ENCODE peak calls at places on chromosomes 7 and 10, in nine cellular contexts. F, T, Z, P, B, M, I, V and C are unnamed samples.

GRCh38 chr7:98133181-98133580 is 26.5 kb downstream of the LMTK2 start:
- DNase-seq in V (no peak), M (no peak), Z (no peak), I (peak), B (no peak), P (no peak), T (no peak), F (no peak), C (no peak)

GRCh38 chr10:93707623-93708022 is 5.2 kb upstream of the FRA10AC1 start:
- DNase-seq in Z (no peak), V (no peak), F (no peak), B (no peak), I (no peak), M (no peak), P (no peak), T (no peak), C (no peak)

GRCh38 chr7:55517191-55517633 is 55.1 kb downstream of the VOPP1 start:
- DNase-seq in F (no peak), I (no peak), P (no peak), M (no peak), Z (no peak), V (no peak), B (no peak), T (no peak), C (no peak)

GRCh38 chr10:131846224-131847101 is 54.3 kb upstream of the PPP2R2D start:
- DNase-seq in V (no peak), T (no peak), B (peak), Z (no peak), I (no peak), P (no peak), M (peak), F (no peak), C (no peak)

GRCh38 chr10:61447127-61447526 is 6.1 kb downstream of the TMEM26 start:
- DNase-seq in V (no peak), M (no peak), B (no peak), I (no peak), F (no peak), Z (no peak), P (no peak), T (no peak), C (no peak)

GRCh38 chr7:134943785-134944400 is 42.4 kb upstream of the AGBL3 start:
- DNase-seq in F (no peak), I (peak), V (peak), Z (no peak), T (no peak), B (no peak), M (no peak), P (no peak), C (no peak)

GRCh38 chr7:150381096-150381495 is 2.0 kb downstream of the ZNF775 start:
- DNase-seq in Z (no peak), T (no peak), V (no peak), F (no peak), P (no peak), B (no peak), I (no peak), M (no peak), C (no peak)

GRCh38 chr7:72481934-72482333 is 69.8 kb upstream of the CALN1 start:
- DNase-seq in M (no peak), V (no peak), Z (no peak), F (no peak), B (no peak), P (no peak), T (no peak), I (no peak), C (no peak)

GRCh38 chr7:18574676-18575075 is 79.1 kb downstream of the HDAC9 start:
- DNase-seq in V (no peak), M (no peak), F (no peak), T (no peak), I (no peak), P (no peak), Z (no peak), B (no peak), C (no peak)

GRCh38 chr10:68348265-68348741 is 15.6 kb upstream of the PBLD start:
- DNase-seq in B (no peak), M (no peak), Z (peak), I (peak), F (peak), V (peak), P (no peak), T (peak), C (peak)

GRCh38 chr7:135685306-135686084 is 23.2 kb downstream of the STMP1 start:
- DNase-seq in F (no peak), P (no peak), V (no peak), Z (no peak), T (no peak), I (no peak), B (no peak), M (no peak), C (no peak)

GRCh38 chr10:75261813-75262725 is 26.3 kb upstream of the COMTD1 start:
- DNase-seq in I (peak), F (no peak), P (no peak), Z (no peak), V (peak), B (no peak), T (no peak), M (no peak), C (peak)

GRCh38 chr7:46123-46829 is 146.1 kb upstream of the FAM20C start:
- DNase-seq in T (no peak), V (no peak), I (no peak), Z (no peak), B (peak), M (peak), P (no peak), F (no peak), C (no peak)

GRCh38 chr10:110398419-110399162 is 93.9 kb upstream of the SMNDC1 start:
- DNase-seq in I (peak), F (peak), P (no peak), B (no peak), M (peak), V (peak), T (no peak), Z (peak), C (peak)

GRCh38 chr7:129898502-129899160 is 54.1 kb downstream of the UBE2H start:
- DNase-seq in M (no peak), B (no peak), V (no peak), P (no peak), Z (no peak), I (no peak), F (no peak), T (no peak), C (no peak)

GRCh38 chr10:124222298-124223000 is 129.1 kb upstream of the CHST15 start:
- DNase-seq in B (no peak), I (no peak), F (no peak), M (no peak), Z (no peak), V (no peak), P (no peak), T (no peak), C (no peak)

GRCh38 chr10:78169214-78169613 is 135.6 kb downstream of the RPS24 start:
- DNase-seq in F (no peak), Z (no peak), P (no peak), M (no peak), T (no peak), I (no peak), V (no peak), B (no peak), C (no peak)

DNA sequence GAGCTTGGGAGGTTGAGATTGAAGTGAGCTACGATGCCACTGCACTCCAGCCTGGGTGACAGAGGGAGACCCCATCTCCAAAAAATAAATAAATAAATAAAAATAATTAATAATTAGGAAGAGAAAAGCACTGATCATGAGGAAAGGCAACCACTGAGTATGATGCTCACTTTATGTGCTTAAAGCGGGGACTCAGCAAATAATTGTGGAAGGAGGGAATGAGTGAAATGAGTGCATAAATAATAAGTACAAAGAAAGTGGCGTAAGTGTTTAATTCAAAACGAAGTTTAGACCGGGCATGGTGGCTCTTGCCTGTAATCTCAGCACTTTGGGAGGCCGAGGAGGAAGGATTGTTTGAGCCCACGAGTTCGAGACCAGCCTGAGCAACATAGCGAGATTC is 94.9 kb upstream of the MKLN1 start:
- DNase-seq in B (no peak), F (no peak), T (no peak), V (no peak), M (no peak), I (no peak), Z (no peak), P (no peak), C (no peak)
- TF ChIP-seq CTCF in B (no peak), F (no peak), T (no peak), V (no peak), M (no peak), I (no peak), Z (no peak), P (no peak), C (no peak)

GRCh38 chr7:26200113-26200443 is 468 bp downstream of the HNRNPA2B1 start:
- DNase-seq in M (peak), I (peak), V (peak), Z (no peak), B (peak), F (peak), P (peak), T (peak), C (peak)

GRCh38 chr7:26198781-26199169 is 1.8 kb downstream of the HNRNPA2B1 start:
- DNase-seq in T (no peak), F (no peak), V (no peak), I (no peak), M (no peak), B (no peak), Z (no peak), P (no peak), C (no peak)

GRCh38 chr7:26199301-26200112 is 1.0 kb downstream of the HNRNPA2B1 start:
- DNase-seq in M (peak), Z (no peak), T (peak), P (peak), F (peak), B (no peak), I (no peak), V (peak), C (peak)

GRCh38 chr7:26197153-26198115 is 3.1 kb downstream of the HNRNPA2B1 start:
- DNase-seq in P (no peak), I (no peak), F (no peak), V (no peak), Z (no peak), M (no peak), T (no peak), B (no peak), C (no peak)

DNA sequence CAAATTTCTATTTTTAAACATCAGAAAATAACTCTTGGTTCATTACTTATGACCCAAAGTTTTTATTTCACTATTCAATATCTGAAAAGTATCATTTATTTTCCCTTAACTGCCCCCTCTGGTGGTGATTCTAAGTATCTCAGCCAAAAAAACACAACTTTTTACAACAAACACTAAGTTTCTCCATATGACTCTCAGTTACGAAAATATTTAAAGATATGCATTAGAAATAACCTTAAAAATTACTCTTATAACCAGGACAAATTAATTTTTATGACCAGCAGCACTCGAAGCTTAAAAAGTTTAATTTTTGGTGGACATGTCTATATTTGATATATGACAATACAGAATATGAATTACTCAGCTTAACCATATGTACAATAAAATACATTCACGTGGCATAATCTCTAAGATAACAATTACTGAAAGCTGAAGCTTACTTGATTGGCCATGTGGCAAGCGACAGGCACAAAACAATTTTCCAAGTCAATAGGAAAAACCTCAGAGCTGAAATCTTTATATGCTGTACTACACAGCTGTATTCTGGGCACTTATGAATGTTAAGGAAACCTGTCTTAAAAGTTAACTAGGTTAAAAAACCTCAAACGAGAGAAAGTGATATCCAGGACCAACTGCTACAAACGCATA is 2.3 kb downstream of the HNRNPA2B1 start:
- DNase-seq in T (no peak), P (no peak), Z (no peak), F (no peak), V (peak), B (no peak), M (no peak), I (peak), C (no peak)
- TF ChIP-seq CTCF in T (peak), P (peak), Z (peak), F (peak), V (peak), B (peak), M (peak), I (peak), C (no peak)

DNA sequence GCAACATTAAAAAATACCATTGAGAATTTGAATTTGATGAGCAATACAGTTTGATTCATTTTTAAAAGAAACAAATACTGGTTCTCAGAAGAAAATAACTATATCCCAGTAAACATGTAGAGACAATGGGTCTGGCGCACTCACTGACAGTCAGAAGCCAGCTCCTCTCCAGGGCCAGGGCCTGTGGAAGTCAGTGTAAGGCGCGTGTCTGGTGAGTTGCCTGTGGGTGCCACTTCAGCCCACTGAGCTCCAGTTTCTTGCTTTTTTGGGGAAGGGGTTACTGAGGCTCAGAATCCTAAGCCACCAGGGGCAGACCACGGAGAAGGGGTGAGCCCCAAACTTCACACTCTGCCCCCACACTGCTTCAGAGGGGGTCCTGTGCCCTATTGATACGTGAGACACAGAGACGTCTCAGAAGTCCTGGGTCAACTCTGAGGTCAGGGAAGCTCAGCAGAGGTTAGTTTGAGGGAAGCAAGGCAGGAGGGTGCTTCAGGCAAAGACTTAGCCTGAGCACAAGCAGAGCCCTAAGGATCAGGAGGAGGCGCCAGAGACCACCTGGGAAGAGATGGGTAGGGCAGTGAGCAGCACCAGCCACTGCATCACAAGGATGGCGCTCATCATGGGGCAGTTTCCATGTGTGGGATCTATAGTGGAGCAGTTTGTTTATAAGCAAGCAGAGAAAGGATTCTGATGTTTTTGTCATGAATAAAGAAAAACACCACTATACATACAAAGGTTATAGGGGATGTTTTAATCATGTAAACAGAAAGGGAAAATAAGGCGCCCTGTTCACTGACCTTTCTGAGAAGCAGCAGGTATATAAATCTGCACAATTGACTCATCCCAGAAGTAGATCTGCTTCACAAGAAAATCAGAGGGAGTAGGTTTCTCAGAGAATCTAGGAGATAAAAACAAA is 95.7 kb downstream of the PKD1L1 start:
- DNase-seq in M (no peak), Z (no peak), I (peak), P (no peak), B (no peak), T (no peak), V (no peak), F (peak), C (peak)
- TF ChIP-seq CTCF in M (no peak), Z (no peak), I (peak), P (peak), B (no peak), T (no peak), V (no peak), F (no peak), C (peak)

GRCh38 chr7:1912472-1913289 is 242.6 kb downstream of the ELFN1 start:
- DNase-seq in B (no peak), P (peak), F (peak), I (no peak), M (no peak), Z (peak), V (peak), T (no peak), C (no peak)
- TF ChIP-seq CTCF in B (no peak), P (peak), F (no peak), I (no peak), M (no peak), Z (peak), V (no peak), T (no peak), C (no peak)

GRCh38 chr7:81499262-81500116 is 270.4 kb downstream of the HGF start:
- DNase-seq in F (peak), V (peak), P (no peak), M (no peak), Z (peak), T (no peak), I (peak), B (no peak), C (no peak)
- TF ChIP-seq CTCF in F (peak), V (peak), P (peak), M (peak), Z (peak), T (no peak), I (peak), B (peak), C (peak)

GRCh38 chr7:95901006-95901405 is 128.7 kb downstream of the DYNC1I1 start:
- DNase-seq in Z (no peak), M (no peak), F (no peak), B (no peak), T (no peak), V (no peak), P (no peak), I (no peak), C (no peak)
- TF ChIP-seq CTCF in Z (no peak), M (no peak), F (no peak), B (no peak), T (no peak), V (no peak), P (no peak), I (no peak), C (no peak)

GRCh38 chr7:158570449-158571170 is 17.0 kb downstream of the PTPRN2 start:
- DNase-seq in V (no peak), I (no peak), Z (no peak), T (no peak), B (no peak), P (no peak), M (no peak), F (no peak), C (no peak)

GRCh38 chr7:158573310-158573709 is 14.3 kb downstream of the PTPRN2 start:
- DNase-seq in T (no peak), I (no peak), B (no peak), M (no peak), F (no peak), V (no peak), Z (no peak), P (no peak), C (no peak)

GRCh38 chr7:158574308-158575036 is 13.2 kb downstream of the PTPRN2 start:
- DNase-seq in F (no peak), B (no peak), P (no peak), T (no peak), I (no peak), M (no peak), Z (no peak), V (no peak), C (no peak)

GRCh38 chr7:158569858-158570239 is 17.8 kb downstream of the PTPRN2 start:
- DNase-seq in M (no peak), T (no peak), F (no peak), B (no peak), P (no peak), Z (no peak), I (no peak), V (no peak), C (no peak)

GRCh38 chr7:158572000-158572828 is 15.4 kb downstream of the PTPRN2 start:
- DNase-seq in T (no peak), Z (no peak), I (no peak), V (no peak), B (no peak), M (no peak), P (no peak), F (no peak), C (no peak)
- TF ChIP-seq CTCF in T (no peak), Z (no peak), I (no peak), V (peak), B (no peak), M (no peak), P (peak), F (no peak), C (no peak)

DNA sequence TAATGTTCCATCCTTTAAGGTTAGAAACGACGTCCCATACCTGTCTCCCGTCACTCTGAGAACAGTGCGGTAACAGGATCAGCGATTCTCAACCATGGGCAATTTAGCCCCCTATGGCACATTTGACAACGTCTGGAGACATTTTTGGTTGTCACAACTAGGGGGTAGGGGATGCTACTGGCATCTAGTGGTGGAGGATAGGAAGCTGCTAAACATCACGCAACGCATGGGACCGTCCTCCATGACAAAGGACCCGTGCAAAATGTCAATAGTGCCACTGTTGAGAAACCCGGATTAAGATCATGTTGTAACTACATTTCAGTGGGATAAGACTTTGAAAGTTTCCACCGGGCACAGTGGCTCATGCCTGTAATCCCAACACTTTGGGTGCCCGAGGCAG is 5.0 kb upstream of the PAXIP1 start:
- DNase-seq in B (no peak), Z (no peak), I (no peak), T (no peak), M (no peak), F (no peak), P (no peak), V (no peak), C (peak)
- TF ChIP-seq CTCF in B (peak), Z (peak), I (peak), T (no peak), M (no peak), F (peak), P (peak), V (peak), C (peak)

DNA sequence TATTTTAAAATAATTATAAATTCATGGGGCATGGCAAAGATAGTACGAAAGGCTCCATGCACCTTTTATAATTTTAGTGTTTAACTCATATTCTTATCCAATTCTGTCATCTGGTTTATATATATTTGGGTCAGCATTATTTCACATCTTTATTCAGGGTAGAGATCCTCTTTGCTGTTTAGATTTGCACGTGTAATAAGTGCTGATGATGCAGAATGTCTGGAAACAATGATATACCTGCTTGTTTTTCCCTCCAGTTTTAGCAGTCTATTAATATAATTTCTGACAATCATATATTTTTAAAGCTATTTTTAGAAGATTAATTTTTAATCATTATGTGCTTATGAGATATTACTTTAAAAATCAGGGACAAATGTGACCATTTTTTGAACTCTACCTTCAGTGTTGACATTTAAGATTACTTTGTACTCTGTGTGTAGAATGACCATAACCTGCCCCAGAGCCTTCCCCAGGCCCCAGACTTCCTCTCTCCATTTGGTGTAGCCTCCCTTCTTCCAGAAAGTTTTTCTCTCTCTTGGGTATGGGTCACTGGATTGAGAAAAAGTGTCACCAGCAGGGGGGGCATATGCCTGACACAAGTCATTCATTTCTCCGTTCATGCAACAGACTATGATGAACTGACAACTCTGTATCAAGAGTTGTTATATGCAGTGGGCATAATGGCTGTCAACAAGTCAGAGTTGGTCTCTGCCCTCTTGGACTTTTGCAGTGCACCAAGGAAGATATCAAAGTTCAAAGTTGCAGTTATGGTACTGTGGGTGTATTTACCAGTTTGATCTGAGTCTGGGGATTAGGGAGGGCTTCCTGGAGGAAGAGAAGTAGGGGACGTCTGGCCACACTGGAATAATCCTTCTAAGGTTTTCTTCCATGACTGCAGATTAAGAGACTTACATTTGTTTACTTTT is 192.6 kb upstream of the CCDC6 start:
- DNase-seq in F (peak), M (no peak), V (no peak), T (no peak), I (peak), P (no peak), B (no peak), Z (no peak), C (peak)
- TF ChIP-seq CTCF in F (no peak), M (no peak), V (no peak), T (no peak), I (peak), P (peak), B (peak), Z (no peak), C (peak)